ENCODE peak calls at places on chromosome 6, in six cellular contexts. P, J, G, U, N and V are unnamed samples.

GRCh38 chr6:153947817-153948447 is 91.1 kb upstream of the OPRM1 start:
- DNase-seq in G (no peak), P (no peak), N (no peak), J (no peak), U (peak), V (peak)

GRCh38 chr6:138341176-138341575 is 36.5 kb upstream of the SMIM28 start:
- DNase-seq in P (no peak), J (no peak), G (no peak), U (no peak), N (no peak), V (no peak)

GRCh38 chr6:32255212-32256153 is 31.6 kb upstream of the NOTCH4 start:
- DNase-seq in G (peak), N (peak), J (peak), U (peak), P (peak), V (peak)

GRCh38 chr6:156262014-156262413 is 515.2 kb upstream of the ARID1B start:
- DNase-seq in G (no peak), P (no peak), N (no peak), U (no peak), J (no peak), V (no peak)

GRCh38 chr6:144564202-144564601 is 279.1 kb downstream of the UTRN start:
- DNase-seq in N (no peak), U (no peak), P (no peak), J (no peak), G (no peak), V (no peak)

GRCh38 chr6:108961985-108962384 is 113.8 kb downstream of the ARMC2 start:
- DNase-seq in N (no peak), P (peak), G (peak), U (no peak), J (no peak), V (no peak)

GRCh38 chr6:166687538-166688259 is 60.6 kb upstream of the RPS6KA2 start:
- DNase-seq in N (no peak), J (no peak), P (no peak), U (peak), G (no peak), V (no peak)

GRCh38 chr6:3075522-3076113 is 7.3 kb downstream of the RIPK1 start:
- DNase-seq in P (no peak), U (no peak), G (no peak), N (no peak), J (no peak), V (no peak)

GRCh38 chr6:149306967-149307366 is 10.5 kb upstream of the TAB2 start:
- DNase-seq in G (no peak), U (no peak), J (no peak), P (peak), N (no peak), V (no peak)

GRCh38 chr6:148967128-148967527 is 220.3 kb downstream of the UST start:
- DNase-seq in U (no peak), P (no peak), N (no peak), G (no peak), J (no peak), V (no peak)